ENCODE peak calls at places on chromosomes 11 and 22, in four cellular contexts. T, K, X and W are unnamed samples.

GRCh38 chr11:126597041-126597440 is 241.6 kb downstream of the ST3GAL4 start:
- DNase-seq in T (no peak), K (no peak), X (no peak), W (no peak)

GRCh38 chr11:102935514-102935913 is 20.0 kb downstream of the MMP13 start:
- DNase-seq in T (peak), K (no peak), X (no peak), W (no peak)

GRCh38 chr11:72040497-72041363 is 39.6 kb downstream of the NUMA1 start:
- DNase-seq in T (peak), K (peak), X (peak), W (peak)

GRCh38 chr11:75482310-75482606 is 43.5 kb downstream of the GDPD5 start:
- DNase-seq in T (no peak), K (no peak), X (no peak), W (no peak)

GRCh38 chr11:131392528-131393255 is 22.3 kb downstream of the NTM start:
- DNase-seq in T (no peak), K (peak), X (no peak), W (no peak)

GRCh38 chr11:70630816-70631623 is 232.7 kb downstream of the CTTN start:
- DNase-seq in T (no peak), K (no peak), X (no peak), W (no peak)

GRCh38 chr11:134439181-134439580 is 27.1 kb upstream of the B3GAT1 start:
- DNase-seq in T (no peak), K (peak), X (peak), W (no peak)

GRCh38 chr22:31728857-31729256 is 21.1 kb downstream of the PRR14L start:
- DNase-seq in T (no peak), K (no peak), X (no peak), W (no peak)